ENCODE peak calls at places on chromosomes 6 and 20, in nine cellular contexts. G is NCI-H1417; Y is cardiac fibroblast; N is foreskin keratinocyte; Z is PC-9; S is islet precursor cell; Q is activated T-helper 1 cell treated with anti-CD3 and anti-CD28 coated beads, Interleukin-2, amount 50 U/mL, for 16 hours; K is activated T-helper 9 cell treated with anti-CD3 and anti-CD28 coated beads, Interleukin-2, amount 50 U/mL, for 16 hours; W is ACHN. P is an unnamed sample.

GRCh38 chr20:2084703-2085102 is 16.9 kb upstream of the STK35 start:
- DNase-seq in G (no peak), Y (peak), N (peak), Z (no peak), S (no peak), Q (no peak), K (no peak), W (no peak), P (no peak)

GRCh38 chr6:43070028-43070632 is 6.0 kb upstream of the PTK7 start:
- DNase-seq in G (peak), Y (peak), N (no peak), Z (peak), S (peak), Q (no peak), K (no peak), W (peak), P (no peak)

GRCh38 chr6:84738996-84739865 is 25.2 kb downstream of the TBX18 start:
- DNase-seq in G (no peak), Y (no peak), N (peak), Z (no peak), S (no peak), Q (no peak), K (no peak), W (no peak), P (no peak)

GRCh38 chr20:36728986-36729385 is 16.9 kb downstream of the NDRG3 start:
- DNase-seq in G (no peak), Y (peak), N (peak), Z (no peak), S (peak), Q (no peak), K (no peak), W (peak), P (no peak)

GRCh38 chr6:129707882-129708495 is 2.0 kb downstream of the ARHGAP18 start:
- DNase-seq in G (no peak), Y (no peak), N (no peak), Z (no peak), S (no peak), Q (no peak), K (no peak), W (no peak), P (no peak)

GRCh38 chr6:143401636-143402370 is 48.7 kb downstream of the ADAT2 start:
- DNase-seq in G (no peak), Y (no peak), N (peak), Z (no peak), S (peak), Q (no peak), K (no peak), W (no peak), P (no peak)

GRCh38 chr6:10175330-10175729 is 239.5 kb downstream of the TFAP2A start:
- DNase-seq in G (no peak), Y (no peak), N (peak), Z (no peak), S (no peak), Q (no peak), K (no peak), W (no peak), P (no peak)

GRCh38 chr6:95133578-95133977 is 443.8 kb upstream of the MANEA start:
- DNase-seq in G (peak), Y (no peak), N (peak), Z (no peak), S (no peak), Q (no peak), K (no peak), W (peak), P (no peak)

GRCh38 chr20:53829086-53829703 is 235.6 kb upstream of the ZNF217 start:
- DNase-seq in G (no peak), Y (peak), N (peak), Z (peak), S (peak), Q (no peak), K (no peak), W (peak), P (no peak)

GRCh38 chr6:125994659-125995488 is 8.5 kb downstream of the TRMT11 start:
- DNase-seq in G (peak), Y (no peak), N (no peak), Z (no peak), S (no peak), Q (no peak), K (no peak), W (no peak), P (peak)

GRCh38 chr20:39874049-39874893 is 814.8 kb downstream of the MAFB start:
- DNase-seq in G (peak), Y (peak), N (peak), Z (peak), S (peak), Q (no peak), K (no peak), W (peak), P (peak)

GRCh38 chr6:118739976-118740771 is 88.8 kb upstream of the CEP85L start:
- DNase-seq in G (no peak), Y (peak), N (peak), Z (no peak), S (no peak), Q (no peak), K (no peak), W (no peak), P (no peak)